ENCODE peak calls at places on chromosomes 2 and 18, in eight cellular contexts. Q is heart right ventricle, G is WERI-Rb-1, X is nephron progenitor cell, L is PC-3, B is coronary artery, O is cardiac fibroblast, E is Calu3. N is an unnamed sample.

GRCh38 chr2:36450466-36451196 is 95.1 kb downstream of the CRIM1 start:
- DNase-seq in Q (no peak), G (no peak), X (no peak), L (peak), B (no peak), O (peak), E (no peak), N (no peak)

GRCh38 chr2:73063909-73064875 is 7.3 kb downstream of the SFXN5 start:
- DNase-seq in Q (no peak), G (no peak), X (no peak), L (peak), B (no peak), O (peak), E (no peak), N (peak)

GRCh38 chr2:113762377-113763118 is 6.1 kb upstream of the SLC35F5 start:
- DNase-seq in Q (no peak), G (no peak), X (no peak), L (peak), B (no peak), O (peak), E (no peak), N (no peak)

GRCh38 chr18:36580266-36580665 is 248.5 kb downstream of the TPGS2 start:
- DNase-seq in Q (peak), G (no peak), X (no peak), L (no peak), B (peak), O (peak), E (no peak), N (no peak)

GRCh38 chr2:75822336-75822735 is 111.6 kb upstream of the GCFC2 start:
- DNase-seq in Q (no peak), G (no peak), X (no peak), L (peak), B (no peak), O (no peak), E (no peak), N (no peak)

GRCh38 chr2:158004131-158004530 is 97.5 kb upstream of the UPP2 start:
- DNase-seq in Q (no peak), G (no peak), X (no peak), L (peak), B (no peak), O (peak), E (no peak), N (no peak)

GRCh38 chr2:217657252-217657651 is 345.5 kb downstream of the TNS1 start:
- DNase-seq in Q (no peak), G (no peak), X (peak), L (no peak), B (no peak), O (no peak), E (no peak), N (no peak)

GRCh38 chr2:234548720-234549420 is 52.0 kb upstream of the ARL4C start:
- DNase-seq in Q (peak), G (no peak), X (no peak), L (no peak), B (no peak), O (peak), E (no peak), N (peak)

GRCh38 chr18:38940863-38941531 is 1375.4 kb upstream of the CELF4 start:
- DNase-seq in Q (no peak), G (no peak), X (no peak), L (peak), B (no peak), O (peak), E (peak), N (no peak)

GRCh38 chr2:156589381-156590079 is 153.4 kb downstream of the GPD2 start:
- DNase-seq in Q (peak), G (peak), X (no peak), L (peak), B (no peak), O (peak), E (peak), N (no peak)

GRCh38 chr2:20350753-20351554 is at the start of gene PUM2:
- DNase-seq in Q (peak), G (peak), X (peak), L (peak), B (peak), O (peak), E (peak), N (peak)

GRCh38 chr2:166610180-166610919 is 116.3 kb upstream of the SCN7A start:
- DNase-seq in Q (no peak), G (no peak), X (peak), L (no peak), B (no peak), O (no peak), E (no peak), N (peak)

GRCh38 chr2:109419171-109419756 is 194.5 kb downstream of the SEPTIN10 start:
- DNase-seq in Q (no peak), G (no peak), X (no peak), L (no peak), B (no peak), O (no peak), E (no peak), N (no peak)

GRCh38 chr2:159285433-159285832 is 1.1 kb downstream of the WDSUB1 start:
- DNase-seq in Q (no peak), G (no peak), X (no peak), L (no peak), B (no peak), O (no peak), E (no peak), N (no peak)

GRCh38 chr2:1947316-1947715 is 203.0 kb upstream of the PXDN start:
- DNase-seq in Q (no peak), G (no peak), X (no peak), L (no peak), B (no peak), O (no peak), E (no peak), N (no peak)

GRCh38 chr2:221874444-221874843 is 302.3 kb upstream of the EPHA4 start:
- DNase-seq in Q (no peak), G (no peak), X (no peak), L (no peak), B (no peak), O (no peak), E (no peak), N (no peak)

GRCh38 chr2:224971214-224971613 is 71.1 kb downstream of the DOCK10 start:
- DNase-seq in Q (no peak), G (no peak), X (no peak), L (peak), B (no peak), O (no peak), E (peak), N (peak)

GRCh38 chr2:205868773-205869333 is 186.6 kb downstream of the NRP2 start:
- DNase-seq in Q (no peak), G (no peak), X (no peak), L (peak), B (no peak), O (peak), E (no peak), N (no peak)

GRCh38 chr2:237413293-237414055 is 490 bp downstream of the COL6A3 start:
- DNase-seq in Q (no peak), G (no peak), X (no peak), L (no peak), B (no peak), O (no peak), E (no peak), N (no peak)

GRCh38 chr2:160201849-160202539 is 1.9 kb upstream of the ITGB6 start:
- DNase-seq in Q (no peak), G (no peak), X (no peak), L (no peak), B (no peak), O (no peak), E (no peak), N (no peak)

GRCh38 chr2:56130463-56131070 is 53.2 kb upstream of the CCDC85A start:
- DNase-seq in Q (no peak), G (peak), X (peak), L (peak), B (no peak), O (peak), E (peak), N (peak)

GRCh38 chr2:205903549-205904129 is 182.3 kb downstream of the INO80D start:
- DNase-seq in Q (no peak), G (peak), X (peak), L (peak), B (no peak), O (peak), E (peak), N (peak)

GRCh38 chr2:58235170-58235569 is 6.0 kb downstream of the FANCL start:
- DNase-seq in Q (no peak), G (no peak), X (no peak), L (no peak), B (no peak), O (no peak), E (no peak), N (no peak)

GRCh38 chr2:19799881-19800780 is 101.7 kb downstream of the TTC32 start:
- DNase-seq in Q (no peak), G (no peak), X (no peak), L (no peak), B (peak), O (no peak), E (no peak), N (no peak)

GRCh38 chr2:196592912-196593881 is 46.3 kb upstream of the CCDC150 start:
- DNase-seq in Q (peak), G (peak), X (peak), L (peak), B (peak), O (peak), E (peak), N (peak)

GRCh38 chr2:196591004-196591403 is 48.5 kb upstream of the CCDC150 start:
- DNase-seq in Q (no peak), G (no peak), X (no peak), L (no peak), B (no peak), O (no peak), E (no peak), N (no peak)

GRCh38 chr2:196591621-196592022 is 47.9 kb upstream of the CCDC150 start:
- DNase-seq in Q (no peak), G (no peak), X (no peak), L (no peak), B (no peak), O (no peak), E (no peak), N (no peak)

GRCh38 chr2:196594158-196594557 is 45.4 kb upstream of the CCDC150 start:
- DNase-seq in Q (no peak), G (no peak), X (no peak), L (no peak), B (no peak), O (no peak), E (no peak), N (no peak)

DNA sequence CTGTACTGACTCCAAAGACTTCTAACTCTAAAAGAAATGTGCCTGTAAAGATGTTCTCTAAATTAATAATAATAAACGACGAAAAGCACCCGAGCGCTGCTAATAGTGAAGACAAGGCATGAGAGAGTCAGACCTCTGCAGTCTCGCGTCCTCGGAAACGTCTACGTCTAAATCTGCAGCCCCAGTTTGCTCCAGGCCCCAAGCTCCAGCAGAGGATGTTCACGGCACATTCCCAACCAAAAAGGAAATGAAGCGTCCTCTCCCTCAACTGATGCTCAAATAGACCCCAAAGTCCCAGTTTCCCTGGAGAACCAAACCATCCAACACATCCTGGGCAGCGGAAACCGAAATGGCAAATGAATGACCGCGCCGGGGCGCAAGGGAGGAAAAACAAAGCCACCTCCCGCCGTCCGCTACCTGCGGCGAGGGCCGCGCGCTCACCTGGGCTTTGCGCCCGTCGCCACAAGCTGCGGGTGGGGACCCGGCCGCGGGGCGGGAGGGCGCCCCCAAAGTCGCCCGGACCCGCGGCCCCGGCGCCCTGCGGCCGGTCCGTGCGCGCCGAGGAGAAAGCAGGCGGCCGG is 47.1 kb upstream of the CCDC150 start:
- DNase-seq in Q (peak), G (peak), X (no peak), L (peak), B (no peak), O (peak), E (peak), N (peak)
- TF ChIP-seq CTCF in Q (no peak), G (peak), X (no peak), L (peak), B (no peak), O (peak), E (peak), N (peak)

GRCh38 chr2:26246818-26247217 is 2.1 kb downstream of the HADHB start:
- DNase-seq in Q (peak), G (no peak), X (no peak), L (peak), B (no peak), O (peak), E (no peak), N (no peak)

GRCh38 chr2:26243643-26244478 is 571 bp downstream of the HADHA start:
- DNase-seq in Q (no peak), G (peak), X (no peak), L (peak), B (no peak), O (peak), E (peak), N (peak)

GRCh38 chr2:26245231-26245732 is 543 bp downstream of the HADHB start:
- DNase-seq in Q (no peak), G (peak), X (no peak), L (peak), B (peak), O (peak), E (no peak), N (no peak)

GRCh38 chr2:26245810-26246209 is 1.1 kb downstream of the HADHB start:
- DNase-seq in Q (no peak), G (no peak), X (no peak), L (peak), B (no peak), O (peak), E (no peak), N (no peak)

GRCh38 chr2:26244479-26245230 is at the start of the genes HADHA and HADHB:
- DNase-seq in Q (peak), G (peak), X (peak), L (peak), B (peak), O (peak), E (peak), N (peak)
- TF ChIP-seq CTCF in Q (no peak), G (peak), X (no peak), L (peak), B (no peak), O (peak), E (no peak), N (peak)

GRCh38 chr2:23563673-23564617 is 179.0 kb downstream of the KLHL29 start:
- DNase-seq in Q (no peak), G (no peak), X (peak), L (no peak), B (peak), O (peak), E (peak), N (peak)
- TF ChIP-seq CTCF in Q (no peak), G (no peak), X (no peak), L (no peak), B (no peak), O (no peak), E (no peak), N (no peak)

DNA sequence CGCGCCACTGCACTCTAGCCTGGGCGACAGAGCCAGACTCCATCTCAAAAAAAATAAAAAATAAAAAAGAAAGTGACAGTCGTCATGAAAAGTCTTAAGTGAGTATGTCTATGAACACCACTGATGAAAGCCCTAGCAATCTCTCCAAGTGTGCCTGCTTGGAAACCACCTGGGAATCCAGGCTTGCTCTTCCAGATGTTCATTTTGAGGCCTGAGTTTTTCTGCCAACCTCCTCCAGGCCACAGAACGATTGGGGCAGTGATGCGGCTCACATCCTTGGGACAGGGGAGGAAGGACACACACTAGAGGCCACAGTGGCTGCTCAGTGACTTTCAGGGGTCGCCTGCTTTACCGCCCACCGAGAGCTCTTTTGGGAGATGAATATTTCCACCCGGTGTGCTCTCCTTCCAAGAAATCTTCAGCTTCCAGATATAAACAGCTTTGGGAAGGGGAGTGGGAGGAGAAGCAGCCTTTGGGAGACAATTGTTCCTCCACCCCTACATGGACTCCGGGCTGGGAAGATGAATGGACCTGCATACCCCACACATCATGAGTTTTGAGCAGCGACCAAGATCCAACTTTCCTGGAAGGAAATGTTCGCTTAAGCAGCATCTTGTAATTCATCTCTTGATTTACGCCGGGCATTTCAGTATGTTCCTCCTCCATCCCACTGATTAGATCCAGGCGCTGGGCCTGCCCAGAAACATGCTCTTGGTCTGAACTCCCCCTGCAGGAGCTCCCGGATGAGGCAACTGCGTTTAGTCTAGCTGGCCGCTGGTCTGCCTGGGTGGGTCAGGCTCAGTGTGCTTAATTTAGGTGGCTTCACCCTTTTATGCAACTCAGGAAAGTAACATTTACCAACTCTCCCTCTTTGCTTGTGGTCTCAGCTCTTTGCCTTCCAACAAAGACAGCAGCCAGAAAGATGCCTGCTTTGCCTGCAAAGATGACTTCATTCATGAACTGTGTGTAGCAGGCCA is 6.2 kb upstream of the ARMC9 start:
- DNase-seq in Q (peak), G (peak), X (peak), L (peak), B (peak), O (peak), E (peak), N (peak)
- TF ChIP-seq CTCF in Q (peak), G (peak), X (peak), L (peak), B (peak), O (peak), E (peak), N (peak)

DNA sequence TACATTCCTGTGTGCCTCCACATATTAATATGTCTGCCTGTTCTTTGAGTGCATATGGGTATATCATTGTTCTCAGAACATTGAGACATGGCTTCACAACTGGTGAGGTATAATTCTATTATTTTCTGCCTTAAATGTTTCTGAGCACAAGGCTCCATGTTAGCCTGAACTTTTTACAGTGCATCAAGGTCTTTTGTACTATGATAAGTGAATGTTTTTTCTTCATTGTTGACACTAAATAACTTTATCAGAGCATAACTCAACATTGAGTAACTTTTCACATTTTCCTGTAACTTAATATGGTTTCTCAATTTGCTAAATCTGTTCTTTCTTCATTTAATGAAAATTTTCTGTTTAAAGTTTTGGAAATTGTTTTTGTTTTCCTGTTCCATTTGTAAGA is 262.9 kb downstream of the HNMT start:
- DNase-seq in Q (no peak), G (no peak), X (no peak), L (no peak), B (no peak), O (no peak), E (no peak), N (no peak)
- TF ChIP-seq CTCF in Q (no peak), G (no peak), X (no peak), L (no peak), B (no peak), O (no peak), E (no peak), N (no peak)

DNA sequence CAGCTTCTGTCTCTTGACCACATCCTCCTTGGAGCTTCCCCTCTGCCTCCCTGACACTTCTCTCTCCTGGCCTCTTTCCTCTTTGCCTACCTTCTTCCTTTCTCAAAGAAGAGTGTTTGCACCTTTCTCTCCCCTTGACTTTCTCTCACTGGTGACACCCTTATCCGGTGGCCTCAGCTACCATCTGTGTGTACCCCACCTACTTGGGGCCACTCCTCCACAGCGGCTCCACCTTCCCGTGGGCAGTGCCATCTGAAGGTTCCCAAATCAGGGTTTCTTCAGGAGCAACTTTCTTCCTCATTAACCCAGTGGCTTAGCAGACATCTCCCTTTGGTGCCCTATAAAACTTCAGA is 5.3 kb upstream of the NCL start:
- DNase-seq in Q (no peak), G (no peak), X (no peak), L (no peak), B (no peak), O (no peak), E (no peak), N (no peak)
- TF ChIP-seq CTCF in Q (no peak), G (no peak), X (no peak), L (no peak), B (no peak), O (no peak), E (no peak), N (no peak)

DNA sequence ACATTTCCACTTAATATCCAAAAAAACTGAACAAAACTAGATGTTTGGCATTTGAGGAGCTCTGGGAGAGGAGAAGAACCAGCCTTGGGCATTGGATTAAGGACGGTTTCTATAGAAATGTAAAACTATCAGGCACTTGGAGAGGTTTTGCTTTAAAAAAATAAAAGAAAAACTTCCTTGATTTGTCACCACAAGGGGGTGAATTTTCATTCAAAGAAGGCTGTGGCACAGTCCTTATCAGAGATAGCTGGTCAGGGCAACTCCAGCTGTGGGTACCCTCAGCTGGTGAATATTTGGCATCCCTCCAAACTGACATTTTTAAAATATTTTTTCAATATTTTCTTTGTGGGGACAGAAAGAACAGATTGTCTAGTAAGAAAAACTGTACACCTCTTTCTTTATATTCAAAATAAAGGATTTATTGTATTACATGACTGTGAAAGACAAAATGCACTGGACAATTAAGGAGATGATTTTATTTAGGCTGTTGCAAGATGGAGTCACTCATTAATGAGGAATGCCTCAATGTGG is 46.1 kb upstream of the TBC1D8 start:
- DNase-seq in Q (no peak), G (no peak), X (no peak), L (peak), B (no peak), O (peak), E (peak), N (no peak)
- TF ChIP-seq CTCF in Q (no peak), G (no peak), X (no peak), L (peak), B (no peak), O (peak), E (peak), N (peak)

GRCh38 chr18:21115519-21116411 is 4.2 kb upstream of the ROCK1 start:
- DNase-seq in Q (no peak), G (no peak), X (no peak), L (no peak), B (no peak), O (peak), E (no peak), N (peak)
- TF ChIP-seq CTCF in Q (no peak), G (no peak), X (no peak), L (no peak), B (no peak), O (no peak), E (no peak), N (no peak)

N was measured in H9.